ENCODE peak calls at places on chromosomes 11 and 22, in nine cellular contexts. K is heart right ventricle; N is H9; I is stomach; L is CD4-positive, alpha-beta T cell; Q is HepG2; M is ovary; U is fibroblast of lung; D is kidney. X is an unnamed sample.

GRCh38 chr11:78800089-78800690 is 225.5 kb upstream of the NARS2 start:
- DNase-seq in N (no peak), I (no peak), L (no peak), K (no peak), U (no peak), M (no peak), D (no peak), Q (no peak), X (no peak)

GRCh38 chr11:15327786-15328231 is 213.1 kb downstream of the INSC start:
- DNase-seq in M (no peak), D (peak), I (peak), U (peak), Q (peak), L (no peak), K (peak), N (peak), X (peak)

GRCh38 chr11:130947058-130947457 is 30.8 kb upstream of the SNX19 start:
- DNase-seq in I (no peak), D (no peak), N (no peak), U (no peak), L (no peak), K (no peak), Q (no peak), M (no peak), X (no peak)

GRCh38 chr22:30694171-30694637 is 470 bp upstream of the OSBP2 start:
- DNase-seq in L (peak), D (peak), K (peak), N (peak), Q (no peak), U (peak), I (peak), M (peak), X (peak)

GRCh38 chr11:130146797-130147196 is 12.8 kb upstream of the ST14 start:
- DNase-seq in U (peak), Q (no peak), K (peak), L (no peak), N (no peak), I (no peak), M (no peak), D (no peak), X (no peak)

GRCh38 chr11:83671295-83671694 is 385.1 kb upstream of the CCDC90B start:
- DNase-seq in K (no peak), Q (no peak), L (no peak), N (no peak), M (no peak), I (no peak), D (no peak), U (peak), X (no peak)

GRCh38 chr22:44623771-44624510 is 78.1 kb upstream of the PRR5 start:
- DNase-seq in M (no peak), L (no peak), I (no peak), N (peak), K (no peak), D (no peak), Q (no peak), U (peak), X (no peak)

GRCh38 chr11:86805873-86806310 is 5.5 kb downstream of the PRSS23 start:
- DNase-seq in M (no peak), D (no peak), N (no peak), Q (no peak), L (no peak), K (no peak), U (peak), I (no peak), X (no peak)

GRCh38 chr11:1129143-1129665 is 28.5 kb upstream of the MUC5AC start:
- DNase-seq in I (peak), D (peak), M (no peak), L (no peak), U (no peak), Q (no peak), N (peak), K (no peak), X (peak)

GRCh38 chr11:20088368-20089260 is 71.7 kb downstream of the DBX1 start:
- DNase-seq in L (no peak), Q (no peak), U (no peak), I (no peak), D (no peak), N (no peak), M (no peak), K (no peak), X (no peak)

GRCh38 chr11:96778272-96778671 is 388.5 kb downstream of the JRKL start:
- DNase-seq in U (no peak), D (no peak), I (no peak), Q (no peak), L (no peak), K (no peak), N (no peak), M (no peak), X (no peak)

GRCh38 chr22:48885919-48886305 is 941.8 kb downstream of the BRD1 start:
- DNase-seq in M (no peak), D (peak), L (no peak), N (peak), K (no peak), U (no peak), I (no peak), Q (no peak), X (no peak)

GRCh38 chr22:38503021-38503420 is 3.1 kb downstream of the DDX17 start:
- DNase-seq in K (no peak), Q (no peak), I (no peak), L (no peak), M (no peak), N (no peak), D (no peak), U (no peak), X (no peak)

GRCh38 chr11:110763249-110764011 is 51.2 kb upstream of the ARHGAP20 start:
- DNase-seq in U (peak), K (no peak), D (peak), M (no peak), N (no peak), L (no peak), I (peak), Q (peak), X (no peak)

GRCh38 chr11:932435-932834 is 6.8 kb downstream of the AP2A2 start:
- DNase-seq in Q (no peak), I (no peak), K (no peak), L (no peak), N (no peak), U (no peak), D (no peak), M (no peak), X (no peak)

GRCh38 chr11:8317164-8317563 is 53.5 kb upstream of the LMO1 start:
- DNase-seq in L (no peak), M (no peak), K (no peak), U (peak), Q (no peak), N (no peak), I (no peak), D (no peak), X (no peak)

GRCh38 chr11:8315463-8315862 is 51.8 kb upstream of the LMO1 start:
- DNase-seq in N (no peak), U (no peak), I (no peak), K (no peak), D (no peak), L (no peak), M (no peak), Q (no peak), X (no peak)

GRCh38 chr11:8321876-8322275 is 58.2 kb upstream of the LMO1 start:
- DNase-seq in M (no peak), N (no peak), K (no peak), Q (no peak), D (no peak), L (no peak), U (no peak), I (no peak), X (no peak)

GRCh38 chr11:8323161-8323935 is 59.7 kb upstream of the LMO1 start:
- DNase-seq in L (no peak), I (no peak), D (no peak), M (no peak), N (no peak), K (no peak), Q (no peak), U (no peak), X (no peak)

GRCh38 chr11:8318536-8318935 is 54.9 kb upstream of the LMO1 start:
- DNase-seq in K (no peak), M (no peak), L (no peak), I (no peak), N (peak), Q (no peak), D (no peak), U (no peak), X (no peak)
- TF ChIP-seq CTCF in K (peak), M (no peak), L (no peak), I (no peak), N (peak), Q (peak), D (no peak), U (no peak), X (peak)

GRCh38 chr11:93783767-93784151 is 323 bp upstream of the MED17 start:
- DNase-seq in I (no peak), N (no peak), K (no peak), U (no peak), Q (no peak), M (no peak), L (no peak), D (no peak), X (no peak)
- TF ChIP-seq CTCF in I (no peak), N (peak), K (no peak), U (no peak), Q (no peak), M (peak), L (peak), D (no peak), X (no peak)

GRCh38 chr11:72451836-72452376 is 17.6 kb upstream of the CLPB start:
- DNase-seq in D (no peak), K (no peak), L (no peak), I (no peak), N (no peak), M (no peak), U (no peak), Q (no peak), X (no peak)

GRCh38 chr11:72441647-72442267 is 7.4 kb upstream of the CLPB start:
- DNase-seq in D (no peak), M (no peak), Q (no peak), U (peak), K (peak), N (no peak), L (no peak), I (no peak), X (no peak)

GRCh38 chr11:72445423-72445822 is 11.1 kb upstream of the CLPB start:
- DNase-seq in D (no peak), Q (no peak), L (no peak), K (no peak), N (no peak), M (no peak), U (no peak), I (no peak), X (no peak)

GRCh38 chr11:72443016-72443415 is 8.7 kb upstream of the CLPB start:
- DNase-seq in I (no peak), M (no peak), D (no peak), K (no peak), Q (no peak), N (no peak), U (peak), L (no peak), X (no peak)

GRCh38 chr11:72446929-72447753 is 12.8 kb upstream of the CLPB start:
- DNase-seq in U (peak), N (no peak), D (no peak), K (peak), M (no peak), L (no peak), Q (peak), I (no peak), X (peak)
- TF ChIP-seq CTCF in U (peak), N (peak), D (peak), K (peak), M (peak), L (peak), Q (peak), I (no peak), X (peak)

GRCh38 chr11:77044356-77044755 is 10.2 kb downstream of the B3GNT6 start:
- DNase-seq in I (no peak), D (no peak), K (no peak), M (no peak), U (no peak), L (no peak), N (no peak), Q (no peak), X (no peak)

GRCh38 chr11:77044886-77045285 is 10.7 kb downstream of the B3GNT6 start:
- DNase-seq in K (no peak), N (no peak), Q (no peak), U (no peak), M (no peak), L (no peak), D (no peak), I (no peak), X (no peak)

GRCh38 chr11:77049081-77049480 is 14.9 kb downstream of the B3GNT6 start:
- DNase-seq in L (no peak), D (no peak), M (no peak), N (no peak), Q (no peak), U (no peak), K (no peak), I (peak), X (no peak)

GRCh38 chr11:77046060-77046501 is 11.9 kb downstream of the B3GNT6 start:
- DNase-seq in M (no peak), U (no peak), D (no peak), N (peak), K (no peak), I (peak), L (peak), Q (no peak), X (peak)

GRCh38 chr11:77047007-77047927 is 13.1 kb downstream of the B3GNT6 start:
- DNase-seq in M (peak), L (peak), D (no peak), K (peak), U (peak), Q (peak), N (peak), I (peak), X (peak)
- TF ChIP-seq CTCF in M (peak), L (peak), D (peak), K (peak), U (peak), Q (peak), N (peak), I (no peak), X (peak)

GRCh38 chr22:20257474-20258299 is 10.4 kb downstream of the RTN4R start:
- DNase-seq in N (no peak), D (no peak), Q (no peak), U (no peak), K (no peak), I (no peak), L (no peak), M (no peak), X (no peak)

GRCh38 chr22:20256562-20257473 is 11.3 kb downstream of the RTN4R start:
- DNase-seq in K (no peak), I (no peak), D (no peak), M (no peak), Q (no peak), N (no peak), U (no peak), L (no peak), X (no peak)

GRCh38 chr22:20259336-20259705 is 8.8 kb downstream of the RTN4R start:
- DNase-seq in K (no peak), N (no peak), M (no peak), D (no peak), U (no peak), L (no peak), I (no peak), Q (no peak), X (no peak)

GRCh38 chr22:20260071-20260722 is 7.9 kb downstream of the RTN4R start:
- DNase-seq in U (no peak), Q (no peak), L (no peak), N (no peak), D (no peak), I (no peak), M (no peak), K (no peak), X (no peak)

DNA sequence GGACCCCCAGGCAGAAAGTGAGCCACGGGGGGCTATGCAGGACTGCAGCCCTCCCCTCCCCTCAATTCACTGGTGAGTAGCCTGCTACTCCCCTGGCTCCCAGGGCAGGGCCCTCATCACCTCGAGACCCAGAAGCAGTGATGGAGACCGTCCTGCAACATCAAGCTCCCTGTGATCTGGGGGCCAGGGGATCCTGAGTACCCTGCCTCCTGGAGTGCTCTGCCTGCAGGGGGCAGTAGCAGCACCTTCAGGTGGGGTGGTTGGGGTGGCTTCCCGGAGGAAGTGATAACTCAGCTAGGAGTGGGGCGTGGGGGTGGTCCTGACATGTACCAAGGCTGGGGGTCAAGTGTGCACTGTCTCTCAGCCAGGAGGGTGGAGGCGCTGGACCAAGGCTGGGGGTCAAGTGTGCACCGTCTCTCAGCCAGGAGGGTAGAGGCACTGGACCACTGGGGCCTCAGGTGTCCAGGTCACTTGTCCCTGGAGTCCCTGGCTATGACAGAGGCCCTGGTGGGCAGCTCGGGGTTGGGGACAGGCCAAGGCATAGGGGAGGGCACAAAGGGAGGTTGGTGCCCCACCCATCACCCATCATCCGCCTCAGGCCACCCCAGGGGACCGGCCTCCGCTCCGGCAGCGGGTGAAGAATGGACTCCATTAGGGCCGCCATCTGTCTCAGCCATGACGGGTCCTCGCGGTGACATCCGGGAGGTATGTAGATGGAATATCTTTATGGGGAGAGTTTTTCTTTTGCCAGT is 9.4 kb downstream of the RTN4R start:
- DNase-seq in D (no peak), M (no peak), N (no peak), K (no peak), I (no peak), U (no peak), Q (no peak), L (no peak), X (no peak)
- TF ChIP-seq CTCF in D (no peak), M (no peak), N (peak), K (peak), I (no peak), U (peak), Q (peak), L (peak), X (peak)

GRCh38 chr11:47348859-47349258 is 3.6 kb downstream of the MYBPC3 start:
- DNase-seq in K (no peak), I (no peak), L (no peak), D (no peak), U (peak), N (no peak), M (no peak), Q (peak), X (peak)
- TF ChIP-seq CTCF in K (no peak), I (no peak), L (no peak), D (peak), U (peak), N (peak), M (no peak), Q (peak), X (peak)

GRCh38 chr22:36409911-36410756 is 22.4 kb upstream of the MYH9 start:
- DNase-seq in D (peak), U (peak), L (peak), M (peak), Q (peak), K (peak), N (peak), I (peak), X (peak)
- TF ChIP-seq CTCF in D (no peak), U (no peak), L (no peak), M (no peak), Q (no peak), K (no peak), N (peak), I (no peak), X (no peak)

GRCh38 chr22:18058770-18059169 is 19.0 kb upstream of the PEX26 start:
- DNase-seq in M (no peak), N (no peak), Q (no peak), D (no peak), K (no peak), I (no peak), U (no peak), L (no peak), X (no peak)
- TF ChIP-seq CTCF in M (no peak), N (no peak), Q (no peak), D (no peak), K (no peak), I (no peak), U (no peak), L (no peak), X (no peak)

GRCh38 chr22:24555496-24556253 is at the start of gene SNRPD3:
- DNase-seq in D (peak), N (peak), Q (peak), M (peak), K (peak), L (peak), I (peak), U (peak), X (peak)
- TF ChIP-seq CTCF in D (no peak), N (no peak), Q (peak), M (peak), K (peak), L (no peak), I (no peak), U (no peak), X (no peak)

DNA sequence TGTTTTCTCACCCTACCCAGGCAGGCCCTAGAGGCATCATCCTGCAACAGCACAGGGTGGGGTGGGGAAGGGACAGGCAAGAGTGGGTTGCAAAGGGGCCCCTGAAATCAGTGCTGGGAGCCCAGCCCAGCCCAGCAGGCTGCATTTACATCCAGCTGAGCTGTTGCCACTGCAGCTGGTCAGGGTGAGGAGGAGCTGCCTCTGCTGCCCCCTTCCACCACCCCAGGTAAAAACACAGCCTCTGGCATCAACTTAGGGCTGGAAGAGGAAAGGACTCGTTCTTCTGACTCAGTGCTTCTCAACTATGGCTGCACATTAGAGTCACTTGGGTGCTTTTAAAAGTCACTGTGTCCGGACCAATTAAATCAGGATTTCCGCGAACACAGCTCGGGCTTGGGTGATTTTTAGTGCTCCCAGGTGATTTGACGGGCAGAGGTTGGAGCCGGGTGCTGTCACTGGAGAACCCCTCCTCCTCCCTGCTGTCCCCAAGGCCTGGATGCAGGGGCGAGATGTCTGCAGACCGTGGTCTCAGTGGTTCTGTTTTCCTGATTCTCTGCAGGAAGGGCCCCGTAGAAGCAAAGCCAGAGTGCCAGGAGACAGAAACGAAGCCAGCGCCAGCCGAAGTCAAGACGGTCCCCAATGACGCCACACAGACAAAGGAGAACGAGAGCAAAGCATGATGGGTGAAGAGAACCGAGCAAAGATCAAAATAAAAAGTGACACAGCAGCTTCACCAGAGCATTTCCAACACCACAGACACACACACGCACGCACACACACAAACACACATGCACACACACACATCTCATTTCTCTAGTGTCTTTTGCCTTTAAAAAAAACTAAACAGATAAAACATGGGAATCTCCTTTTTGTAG is 39.4 kb upstream of the TTC12 start:
- DNase-seq in Q (no peak), D (no peak), M (no peak), K (no peak), N (peak), I (no peak), L (no peak), U (no peak), X (no peak)
- TF ChIP-seq CTCF in Q (peak), D (peak), M (no peak), K (peak), N (peak), I (no peak), L (no peak), U (peak), X (no peak)

X was measured in GM13977.